ENCODE peak calls at places on chromosomes 16 and 17, in six cellular contexts. O is IMR-90; M is effector memory CD4-positive, alpha-beta T cell; Z is breast epithelium; D is tibial artery; V is GM23248. S is an unnamed sample.

GRCh38 chr17:72614476-72614870 is 478.0 kb downstream of the SLC39A11 start:
- DNase-seq in Z (no peak), O (no peak), V (no peak), M (no peak), D (no peak), S (no peak)

GRCh38 chr16:55001931-55002330 is 71.3 kb downstream of the IRX5 start:
- DNase-seq in Z (no peak), M (no peak), D (no peak), O (no peak), V (peak), S (no peak)

GRCh38 chr17:791807-792206 is 9.7 kb downstream of the MRM3 start:
- DNase-seq in D (peak), Z (no peak), M (no peak), O (no peak), V (no peak), S (no peak)

GRCh38 chr17:77453613-77454559 is 313.1 kb downstream of the SEC14L1 start:
- DNase-seq in V (no peak), O (no peak), D (no peak), M (peak), Z (peak), S (no peak)

GRCh38 chr16:30724641-30725464 is 23.4 kb upstream of the PHKG2 start:
- DNase-seq in V (no peak), O (no peak), M (no peak), Z (no peak), D (peak), S (no peak)

GRCh38 chr16:2308089-2308962 is 32.2 kb downstream of the ABCA3 start:
- DNase-seq in M (no peak), D (no peak), V (no peak), O (no peak), Z (no peak), S (no peak)

GRCh38 chr16:1713933-1714332 is 7.9 kb downstream of the MAPK8IP3 start:
- DNase-seq in O (no peak), D (no peak), M (no peak), Z (no peak), V (no peak), S (no peak)

GRCh38 chr17:60601443-60602384 is 1.7 kb downstream of the PPM1D start:
- DNase-seq in Z (no peak), D (no peak), M (peak), O (peak), V (peak), S (no peak)

GRCh38 chr16:57638381-57638780 is 10.0 kb downstream of the ADGRG1 start:
- DNase-seq in D (no peak), V (no peak), O (no peak), Z (no peak), M (no peak), S (no peak)

GRCh38 chr16:8872071-8872470 is 3.3 kb upstream of the CARHSP1 start:
- DNase-seq in M (no peak), D (no peak), V (no peak), Z (no peak), O (no peak), S (no peak)

GRCh38 chr16:30715777-30716445 is 16.9 kb downstream of the SRCAP start:
- DNase-seq in Z (no peak), V (peak), O (peak), M (peak), D (no peak), S (no peak)

GRCh38 chr16:1786242-1787055 is 3.7 kb downstream of the NUBP2 start:
- DNase-seq in O (no peak), V (no peak), D (no peak), Z (no peak), M (no peak), S (no peak)

GRCh38 chr17:32241521-32242094 is 24.0 kb upstream of the RHBDL3 start:
- DNase-seq in D (no peak), V (no peak), M (no peak), Z (no peak), O (no peak), S (no peak)

GRCh38 chr16:3256146-3256875 is at the start of gene MEFV:
- DNase-seq in D (no peak), M (no peak), V (peak), O (peak), Z (no peak), S (no peak)

GRCh38 chr17:27810211-27810901 is 10.0 kb upstream of the NOS2 start:
- DNase-seq in D (no peak), O (no peak), V (no peak), M (no peak), Z (no peak), S (no peak)

GRCh38 chr16:405548-406506 is 4.1 kb downstream of the DECR2 start:
- DNase-seq in Z (no peak), O (no peak), D (no peak), M (no peak), V (no peak), S (no peak)

GRCh38 chr16:84144859-84145639 is at the start of the genes DNAAF1 and HSDL1:
- DNase-seq in O (peak), M (peak), V (peak), Z (peak), D (peak), S (no peak)

GRCh38 chr16:1509307-1510221 is 16.4 kb downstream of the TELO2 start:
- DNase-seq in Z (no peak), O (no peak), M (no peak), D (peak), V (no peak), S (no peak)

GRCh38 chr17:75181608-75182318 is 996 bp downstream of the SUMO2 start:
- DNase-seq in Z (no peak), V (peak), M (peak), O (no peak), D (peak), S (no peak)

GRCh38 chr17:28720247-28720996 is 637 bp downstream of the RPL23A start:
- DNase-seq in M (peak), Z (no peak), D (no peak), O (no peak), V (peak), S (no peak)

GRCh38 chr17:82238562-82239201 is 9.8 kb downstream of the SLC16A3 start:
- DNase-seq in O (peak), M (peak), D (peak), V (peak), Z (peak), S (no peak)

GRCh38 chr17:21353326-21354010 is 22.7 kb upstream of the KCNJ12 start:
- DNase-seq in Z (no peak), D (peak), M (no peak), O (no peak), V (peak), S (no peak)

GRCh38 chr17:28898261-28898955 is 875 bp upstream of the FLOT2 start:
- DNase-seq in V (no peak), O (no peak), Z (no peak), M (no peak), D (peak), S (no peak)

GRCh38 chr16:49816782-49817370 is 39.0 kb downstream of the ZNF423 start:
- DNase-seq in O (no peak), M (no peak), Z (no peak), D (no peak), V (no peak), S (no peak)

GRCh38 chr16:52271088-52271487 is 275.9 kb downstream of the TOX3 start:
- DNase-seq in D (no peak), V (no peak), M (no peak), O (no peak), Z (no peak), S (no peak)

GRCh38 chr16:82033683-82034300 is 1.3 kb upstream of the HSD17B2 start:
- DNase-seq in O (no peak), M (no peak), D (no peak), Z (no peak), V (no peak), S (no peak)
- H3K27ac ChIP-seq in O (peak), M (no peak), D (no peak), Z (no peak), V (no peak), S (no peak)

DNA sequence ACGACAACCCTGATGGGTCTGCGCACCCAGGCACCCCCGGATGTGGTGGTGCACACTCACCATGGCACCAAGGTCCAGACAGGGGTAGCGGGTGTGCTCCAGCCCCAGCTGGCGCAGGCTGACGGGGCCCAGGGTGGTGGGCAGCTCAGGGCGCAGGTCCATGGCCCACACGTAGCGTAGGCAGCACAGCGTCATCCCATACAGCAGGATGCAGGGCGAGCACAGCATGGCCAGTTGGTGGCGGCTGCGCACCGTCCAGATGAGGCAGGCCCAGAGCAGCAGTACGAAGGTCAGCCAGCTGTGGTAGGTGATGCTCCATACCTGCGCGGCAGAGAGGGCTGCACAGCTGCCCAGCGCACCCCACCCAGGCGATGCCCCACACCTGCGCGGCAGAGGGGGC is 29.8 kb downstream of the CTU2 start:
- DNase-seq in V (no peak), D (no peak), O (no peak), M (no peak), Z (no peak), S (no peak)
- H3K27ac ChIP-seq in V (no peak), D (no peak), O (no peak), M (no peak), Z (no peak), S (no peak)

GRCh38 chr16:20612551-20613470 is 36.6 kb upstream of the ACSM2B start:
- DNase-seq in M (no peak), V (no peak), Z (no peak), D (peak), O (no peak), S (peak)
- H3K27ac ChIP-seq in M (no peak), V (no peak), Z (no peak), D (peak), O (no peak), S (peak)

GRCh38 chr17:2875608-2876007 is 79.4 kb downstream of the RAP1GAP2 start:
- DNase-seq in O (no peak), M (no peak), Z (no peak), V (no peak), D (no peak), S (no peak)
- H3K27ac ChIP-seq in O (no peak), M (no peak), Z (no peak), V (no peak), D (no peak), S (no peak)

DNA sequence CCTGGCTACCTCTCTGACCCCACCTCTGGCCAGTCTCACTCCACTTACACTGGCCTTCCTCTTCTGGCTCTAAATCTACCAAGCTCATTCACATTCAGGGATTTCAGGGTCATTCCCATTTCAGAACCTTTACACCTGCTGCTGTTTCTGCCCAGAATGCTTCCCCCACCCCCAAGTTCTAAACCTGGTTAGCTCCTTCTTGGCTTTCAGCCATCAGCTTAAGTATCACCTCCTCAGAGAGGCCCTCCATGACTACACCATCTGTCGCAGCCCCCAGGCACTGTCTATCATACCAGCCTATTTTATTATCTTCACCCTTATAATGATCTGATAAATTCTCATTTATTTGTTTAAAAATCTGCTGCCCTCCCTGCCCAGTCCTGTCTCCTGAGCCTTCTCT is 23.3 kb upstream of the NGFR start:
- DNase-seq in D (no peak), Z (no peak), M (no peak), O (no peak), V (no peak), S (no peak)
- H3K27ac ChIP-seq in D (no peak), Z (no peak), M (no peak), O (no peak), V (no peak), S (no peak)

S was measured in vagina.